ENCODE peak calls at places on chromosomes 12 and 14, in seven cellular contexts. E is tibial nerve; U is CD4-positive, CD25-positive, alpha-beta regulatory T cell; V is naive thymus-derived CD4-positive, alpha-beta T cell; S is HCT116; Q is cardiac muscle cell; O is left ventricle myocardium inferior. K is an unnamed sample.
A peak's percentile ranks its signal among the peaks of the same experiment; 100 is the strongest.

GRCh38 chr14:85529803-85530574 is at the start of gene FLRT2:
- DNase-seq in E (peak; percentile 82), U (no peak), V (no peak), S (no peak), Q (peak; percentile 29), O (peak; percentile 50), K (peak; percentile 67)

GRCh38 chr12:29032431-29032830 is 116.6 kb upstream of the FAR2 start:
- DNase-seq in E (no peak), U (no peak), V (no peak), S (no peak), Q (no peak), O (no peak), K (no peak)

GRCh38 chr12:4797096-4797495 is 76.9 kb downstream of the GALNT8 start:
- DNase-seq in E (no peak), U (no peak), V (no peak), S (no peak), Q (no peak), O (no peak), K (no peak)

GRCh38 chr14:33408291-33408690 is 469.6 kb downstream of the NPAS3 start:
- DNase-seq in E (no peak), U (no peak), V (no peak), S (no peak), Q (no peak), O (no peak), K (no peak)

GRCh38 chr12:123131879-123132402 is 18.9 kb downstream of the PITPNM2 start:
- DNase-seq in E (no peak), U (peak; percentile 43), V (peak; percentile 34), S (no peak), Q (no peak), O (no peak), K (no peak)

GRCh38 chr14:33957299-33957698 is 6.4 kb upstream of the EGLN3 start:
- DNase-seq in E (no peak), U (no peak), V (no peak), S (no peak), Q (no peak), O (no peak), K (no peak)

GRCh38 chr12:30794591-30795409 is 40.0 kb upstream of the CAPRIN2 start:
- DNase-seq in E (no peak), U (no peak), V (no peak), S (peak; percentile 94), Q (no peak), O (no peak), K (no peak)

GRCh38 chr14:31360919-31361662 is 59.3 kb downstream of the HEATR5A start:
- DNase-seq in E (no peak), U (no peak), V (no peak), S (no peak), Q (no peak), O (no peak), K (no peak)

GRCh38 chr12:122318607-122319311 is 52.5 kb upstream of the VPS33A start:
- DNase-seq in E (no peak), U (no peak), V (no peak), S (no peak), Q (no peak), O (no peak), K (no peak)

GRCh38 chr12:102958073-102958829 is 777 bp downstream of the ASCL1 start:
- DNase-seq in E (no peak), U (no peak), V (peak; percentile 32), S (no peak), Q (peak; percentile 47), O (no peak), K (no peak)

GRCh38 chr14:23626946-23627345 is 9.2 kb upstream of the DHRS2 start:
- DNase-seq in E (no peak), U (no peak), V (no peak), S (no peak), Q (no peak), O (no peak), K (no peak)

GRCh38 chr12:54000105-54000773 is at the start of gene HOXC9:
- DNase-seq in E (no peak), U (no peak), V (no peak), S (no peak), Q (peak; percentile 39), O (no peak), K (no peak)

GRCh38 chr12:75692883-75693282 is 181.5 kb upstream of the KRR1 start:
- DNase-seq in E (no peak), U (no peak), V (no peak), S (no peak), Q (no peak), O (no peak), K (no peak)

GRCh38 chr14:99512571-99513182 is 31.5 kb downstream of the CCNK start:
- DNase-seq in E (peak; percentile 11), U (no peak), V (no peak), S (no peak), Q (no peak), O (no peak), K (no peak)

GRCh38 chr12:565589-566105 is 97.6 kb downstream of the NINJ2 start:
- DNase-seq in E (no peak), U (no peak), V (no peak), S (no peak), Q (no peak), O (no peak), K (no peak)
- H3K27me3 ChIP-seq in E (no peaks in the 10 kb centered on the region), U (no peaks in the 10 kb centered on the region), V (no peaks in the 10 kb centered on the region), S (no peaks in the 10 kb centered on the region), Q (no peaks in the 10 kb centered on the region), O (no peaks in the 10 kb centered on the region), K (no peaks in the 10 kb centered on the region)

GRCh38 chr12:6960291-6961277 is 9.4 kb downstream of the PTPN6 start:
- DNase-seq in E (no peak), U (no peak), V (no peak), S (no peak), Q (no peak), O (peak; percentile 14), K (no peak)

GRCh38 chr12:6957151-6957701 is 6.1 kb downstream of the PTPN6 start:
- DNase-seq in E (no peak), U (no peak), V (no peak), S (no peak), Q (no peak), O (no peak), K (no peak)

GRCh38 chr12:6959376-6960290 is 8.5 kb downstream of the PTPN6 start:
- DNase-seq in E (no peak), U (no peak), V (no peak), S (no peak), Q (no peak), O (peak; percentile 35), K (no peak)

GRCh38 chr12:6957741-6958608 is 6.8 kb downstream of the PTPN6 start:
- DNase-seq in E (no peak), U (no peak), V (no peak), S (no peak), Q (no peak), O (no peak), K (no peak)

GRCh38 chr12:6958609-6959375 is 7.6 kb downstream of the PTPN6 start:
- DNase-seq in E (no peak), U (peak; percentile 69), V (peak; percentile 67), S (no peak), Q (no peak), O (peak; percentile 29), K (no peak)
- H3K4me1 ChIP-seq in E (no peaks in the 10 kb centered on the region), U (peaks cover 92% of the 10 kb centered on the region), V (peaks cover 91% of the 10 kb centered on the region), S (peaks cover 27% of the 10 kb centered on the region), Q (peaks cover 10% of the 10 kb centered on the region), O (peaks cover 58% of the 10 kb centered on the region), K (peaks cover 19% of the 10 kb centered on the region)

GRCh38 chr12:31947971-31948370 is 11.2 kb upstream of the RESF1 start:
- DNase-seq in E (no peak), U (no peak), V (no peak), S (no peak), Q (no peak), O (no peak), K (no peak)
- H3K9me3 ChIP-seq in E (peaks cover 9% of the 10 kb centered on the region), U (peaks cover 21% of the 10 kb centered on the region), V (no peaks in the 10 kb centered on the region), S (no peaks in the 10 kb centered on the region), Q (no peaks in the 10 kb centered on the region), O (peaks cover 19% of the 10 kb centered on the region), K (no peaks in the 10 kb centered on the region)

GRCh38 chr12:98595152-98595988 is 1.9 kb downstream of the SLC25A3 start:
- DNase-seq in E (no peak), U (no peak), V (no peak), S (no peak), Q (no peak), O (no peak), K (no peak)
- H3K27me3 ChIP-seq in E (no peaks in the 10 kb centered on the region), U (no peaks in the 10 kb centered on the region), V (no peaks in the 10 kb centered on the region), S (no peaks in the 10 kb centered on the region), Q (no peaks in the 10 kb centered on the region), O (no peaks in the 10 kb centered on the region), K (no peaks in the 10 kb centered on the region)

DNA sequence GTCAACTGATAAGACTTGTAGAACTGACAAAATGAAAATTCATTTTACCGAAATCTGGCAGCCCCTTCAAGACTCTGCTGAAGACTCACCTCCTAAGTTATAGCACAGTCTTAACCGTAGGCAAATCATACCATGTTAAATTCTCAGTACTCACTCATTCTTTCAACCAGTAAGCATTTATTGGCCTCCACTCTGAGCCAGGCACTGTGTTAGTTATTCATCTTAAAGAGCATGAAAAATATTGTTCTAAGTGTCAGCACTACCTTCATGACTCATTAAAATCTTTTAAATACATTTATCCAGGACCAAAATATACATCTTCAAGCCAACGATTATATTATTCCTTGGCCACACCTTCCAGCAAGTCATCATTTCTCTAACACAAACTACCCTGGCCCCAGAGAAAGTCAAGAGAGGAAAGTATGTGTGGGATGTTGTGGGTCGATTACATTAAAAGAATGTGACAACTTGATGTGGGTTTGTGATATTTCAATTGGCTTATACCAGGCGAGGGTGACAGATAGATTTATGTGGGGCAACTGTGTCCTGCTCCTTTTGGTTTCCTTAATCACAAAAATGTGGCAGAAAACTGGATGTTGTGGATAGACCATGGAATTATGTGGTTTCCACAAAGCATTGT is 55.0 kb downstream of the TMEM30B start:
- DNase-seq in E (no peak), U (no peak), V (no peak), S (no peak), Q (no peak), O (no peak), K (no peak)
- H3K4me1 ChIP-seq in E (no peaks in the 10 kb centered on the region), U (no peaks in the 10 kb centered on the region), V (no peaks in the 10 kb centered on the region), S (no peaks in the 10 kb centered on the region), Q (no peaks in the 10 kb centered on the region), O (no peaks in the 10 kb centered on the region), K (no peaks in the 10 kb centered on the region)